ENCODE peak calls at places on chromosomes 4 and X, in six cellular contexts. B is brain microvascular endothelial cell; A is naive thymus-derived CD4-positive, alpha-beta T cell; K is effector CD4-positive, alpha-beta T cell; C is CD4-positive, alpha-beta T cell; Z is AG04450. L is an unnamed sample.

GRCh38 chrX:86421771-86422170 is 273.5 kb downstream of the DACH2 start:
- DNase-seq in B (no peak), A (no peak), K (no peak), C (no peak), Z (no peak), L (no peak)

GRCh38 chr4:94472056-94472826 is 20.5 kb downstream of the PDLIM5 start:
- DNase-seq in B (no peak), A (no peak), K (no peak), C (no peak), Z (no peak), L (no peak)

GRCh38 chr4:124958812-124959211 is 246.3 kb upstream of the ANKRD50 start:
- DNase-seq in B (no peak), A (no peak), K (no peak), C (no peak), Z (no peak), L (no peak)

GRCh38 chr4:76090241-76090691 is 15.8 kb downstream of the ART3 start:
- DNase-seq in B (peak; percentile 95), A (no peak), K (no peak), C (no peak), Z (peak; percentile 47), L (no peak)

GRCh38 chr4:123104275-123104674 is 181.9 kb upstream of the NUDT6 start:
- DNase-seq in B (no peak), A (no peak), K (no peak), C (no peak), Z (no peak), L (no peak)

GRCh38 chr4:184961693-184962092 is 56.6 kb upstream of the HELT start:
- DNase-seq in B (no peak), A (no peak), K (no peak), C (no peak), Z (no peak), L (no peak)

GRCh38 chrX:38260231-38260630 is 39.6 kb upstream of the SRPX start:
- DNase-seq in B (peak; percentile 14), A (no peak), K (no peak), C (no peak), Z (no peak), L (no peak)

GRCh38 chr4:16205298-16206164 is 20.7 kb downstream of the TAPT1 start:
- DNase-seq in B (no peak), A (no peak), K (no peak), C (no peak), Z (no peak), L (no peak)

GRCh38 chrX:1465261-1466231 is 12.8 kb upstream of the ASMTL start:
- DNase-seq in B (no peak), A (peak; percentile 5), K (no peak), C (no peak), Z (no peak), L (peak; percentile 32)

GRCh38 chrX:102345916-102346315 is 93.9 kb downstream of the NXF2B start:
- DNase-seq in B (peak; percentile 59), A (peak; percentile 18), K (peak; percentile 68), C (peak; percentile 58), Z (no peak), L (peak; percentile 73)

GRCh38 chr4:153212755-153213154 is 8.5 kb downstream of the TRIM2 start:
- DNase-seq in B (no peak), A (no peak), K (no peak), C (no peak), Z (no peak), L (no peak)

GRCh38 chrX:19595036-19595435 is 79.7 kb upstream of the MAP3K15 start:
- DNase-seq in B (no peak), A (no peak), K (no peak), C (no peak), Z (no peak), L (no peak)

GRCh38 chrX:53088136-53088974 is 5.6 kb upstream of the KANTR start:
- DNase-seq in B (peak; percentile 73), A (peak; percentile 50), K (peak; percentile 76), C (peak; percentile 68), Z (no peak), L (peak; percentile 84)

GRCh38 chr4:10015140-10015753 is 6.0 kb downstream of the SLC2A9 start:
- DNase-seq in B (peak; percentile 57), A (no peak), K (no peak), C (no peak), Z (no peak), L (no peak)

GRCh38 chr4:6468376-6468775 is 4.0 kb downstream of the PPP2R2C start:
- DNase-seq in B (no peak), A (no peak), K (no peak), C (no peak), Z (no peak), L (peak; percentile 16)

GRCh38 chr4:88533088-88533790 is 9.7 kb upstream of the PYURF start:
- DNase-seq in B (no peak), A (no peak), K (no peak), C (no peak), Z (peak; percentile 24), L (no peak)

GRCh38 chr4:100417565-100417964 is 100.3 kb downstream of the EMCN start:
- DNase-seq in B (no peak), A (no peak), K (no peak), C (no peak), Z (no peak), L (no peak)

GRCh38 chr4:38803833-38804653 is 548 bp downstream of the TLR1 start:
- DNase-seq in B (no peak), A (no peak), K (no peak), C (no peak), Z (no peak), L (no peak)

GRCh38 chr4:113788888-113789287 is 27.4 kb upstream of the CAMK2D start:
- DNase-seq in B (no peak), A (no peak), K (no peak), C (no peak), Z (no peak), L (no peak)

GRCh38 chrX:40171513-40172168 is 73.9 kb upstream of the BCOR start:
- DNase-seq in B (no peak), A (no peak), K (peak; percentile 35), C (peak; percentile 35), Z (no peak), L (no peak)

GRCh38 chr4:165524532-165525190 is 145.9 kb downstream of the CPE start:
- DNase-seq in B (no peak), A (no peak), K (no peak), C (no peak), Z (no peak), L (no peak)

GRCh38 chr4:80615099-80615498 is 279.6 kb downstream of the CFAP299 start:
- DNase-seq in B (no peak), A (no peak), K (no peak), C (no peak), Z (no peak), L (no peak)

L was measured in right atrium auricular region.